ENCODE peak calls at places on chromosome 4, in ten cellular contexts. C, H, G, K, U, J, B, W, D and N are unnamed samples.

GRCh38 chr4:40564815-40565505 is 64.7 kb downstream of the RBM47 start:
- DNase-seq in J (no peak), D (no peak), G (no peak), B (no peak), K (no peak), W (no peak), U (no peak), H (no peak), C (peak; percentile 86), N (no peak)

GRCh38 chr4:67393007-67393406 is 152.3 kb downstream of the CENPC start:
- DNase-seq in H (peak; percentile 8), U (no peak), B (no peak), J (no peak), K (no peak), C (no peak), W (no peak), D (no peak), G (no peak), N (no peak)

GRCh38 chr4:130486841-130487240 is 1390.9 kb downstream of the C4orf33 start:
- DNase-seq in H (no peak), K (no peak), U (no peak), D (no peak), W (no peak), G (no peak), C (no peak), B (no peak), J (no peak), N (no peak)

GRCh38 chr4:7854697-7855370 is 84.8 kb downstream of the AFAP1 start:
- DNase-seq in B (no peak), U (no peak), G (no peak), C (no peak), K (no peak), D (no peak), W (no peak), H (no peak), J (no peak), N (peak; percentile 76)

GRCh38 chr4:159608434-159608833 is 505.6 kb downstream of the RAPGEF2 start:
- DNase-seq in W (no peak), K (no peak), J (no peak), U (no peak), G (no peak), D (no peak), C (no peak), H (no peak), B (no peak), N (no peak)

GRCh38 chr4:36677122-36677521 is 395.7 kb downstream of the DTHD1 start:
- DNase-seq in G (no peak), W (no peak), K (no peak), H (no peak), D (no peak), B (no peak), U (no peak), C (no peak), J (no peak), N (no peak)

GRCh38 chr4:10204401-10205058 is 87.9 kb upstream of the WDR1 start:
- DNase-seq in W (no peak), G (no peak), D (no peak), H (no peak), B (no peak), K (peak; percentile 29), C (no peak), J (peak; percentile 58), U (peak; percentile 65), N (no peak)

GRCh38 chr4:15888515-15888914 is 50.0 kb downstream of the FGFBP1 start:
- DNase-seq in K (no peak), D (no peak), J (no peak), U (no peak), C (no peak), H (no peak), W (no peak), B (no peak), G (no peak), N (no peak)

GRCh38 chr4:7342223-7342576 is 92.5 kb downstream of the PSAPL1 start:
- DNase-seq in U (no peak), C (no peak), H (no peak), G (no peak), W (no peak), B (no peak), D (no peak), J (no peak), K (no peak), N (no peak)

GRCh38 chr4:98682719-98683118 is 24.3 kb upstream of the TSPAN5 start:
- DNase-seq in K (peak; percentile 47), C (peak; percentile 37), J (peak; percentile 71), U (no peak), G (no peak), H (peak; percentile 21), B (no peak), W (no peak), D (no peak), N (no peak)

GRCh38 chr4:154559141-154559841 is 3.5 kb upstream of the FGB start:
- DNase-seq in C (peak; percentile 49), U (no peak), W (peak; percentile 0), J (peak; percentile 65), H (peak; percentile 5), G (no peak), K (peak; percentile 75), B (no peak), D (no peak), N (no peak)

GRCh38 chr4:149145803-149146202 is 669.8 kb downstream of the IQCM start:
- DNase-seq in W (no peak), H (no peak), J (no peak), G (no peak), U (no peak), B (no peak), D (no peak), C (no peak), K (peak; percentile 77), N (no peak)

GRCh38 chr4:19657856-19658255 is 593.8 kb upstream of the SLIT2 start:
- DNase-seq in D (no peak), W (no peak), H (no peak), C (no peak), B (no peak), G (no peak), J (no peak), K (no peak), U (no peak), N (no peak)

GRCh38 chr4:167234388-167234881 is at the start of gene SPOCK3:
- DNase-seq in G (no peak), K (peak; percentile 16), U (peak; percentile 52), D (no peak), B (no peak), J (peak; percentile 51), W (peak; percentile 0), H (peak; percentile 19), C (peak; percentile 82), N (no peak)

GRCh38 chr4:13481569-13481968 is 2.6 kb downstream of the RAB28 start:
- DNase-seq in U (no peak), J (peak; percentile 81), H (no peak), W (no peak), G (no peak), K (peak; percentile 63), C (no peak), D (no peak), B (no peak), N (no peak)

GRCh38 chr4:157052429-157053040 is 23.4 kb upstream of the GLRB start:
- DNase-seq in W (no peak), U (no peak), G (no peak), H (no peak), J (no peak), C (no peak), K (peak; percentile 45), D (no peak), B (no peak), N (no peak)

GRCh38 chr4:24032371-24032989 is 142.6 kb upstream of the PPARGC1A start:
- DNase-seq in B (no peak), D (no peak), H (no peak), W (no peak), K (peak; percentile 25), C (peak; percentile 23), J (no peak), G (no peak), U (no peak), N (no peak)

GRCh38 chr4:7167706-7168105 is 24.6 kb upstream of the SORCS2 start:
- DNase-seq in J (no peak), D (no peak), U (no peak), K (no peak), B (no peak), W (no peak), H (peak; percentile 53), G (no peak), C (no peak), N (no peak)

GRCh38 chr4:152896819-152897218 is 39.3 kb upstream of the FHDC1 start:
- DNase-seq in G (no peak), B (no peak), C (no peak), U (no peak), K (peak; percentile 20), W (no peak), H (no peak), D (no peak), J (peak; percentile 15), N (no peak)

GRCh38 chr4:84126061-84126787 is 372.9 kb downstream of the NKX6-1 start:
- DNase-seq in D (no peak), J (no peak), K (no peak), H (peak; percentile 3), B (no peak), G (no peak), C (no peak), W (no peak), U (no peak), N (no peak)

GRCh38 chr4:56048621-56049427 is 100.1 kb downstream of the CEP135 start:
- DNase-seq in G (peak; percentile 37), W (peak; percentile 65), K (peak; percentile 28), D (peak; percentile 14), B (no peak), J (peak; percentile 26), C (peak; percentile 86), H (peak; percentile 51), U (peak; percentile 61), N (peak; percentile 51)

GRCh38 chr4:90030953-90031352 is 96.2 kb upstream of the CCSER1 start:
- DNase-seq in U (no peak), J (no peak), D (no peak), B (no peak), C (peak; percentile 13), H (no peak), W (no peak), G (no peak), K (no peak), N (no peak)

GRCh38 chr4:168677879-168678278 is 181.0 kb downstream of the PALLD start:
- DNase-seq in U (no peak), H (no peak), W (no peak), J (no peak), G (no peak), K (no peak), D (no peak), C (no peak), B (no peak), N (no peak)

GRCh38 chr4:177401658-177402273 is 40.5 kb downstream of the AGA start:
- DNase-seq in J (no peak), W (no peak), K (no peak), U (no peak), B (no peak), H (no peak), C (no peak), G (no peak), D (no peak), N (no peak)